ENCODE peak calls at places on chromosomes 16 and 17, in nine cellular contexts. P is HTR-8/SVneo; L is SW480; U is substantia nigra; K is anterior cingulate cortex; V is T follicular helper cell; A is stimulated activated effector memory CD8-positive, alpha-beta T cell treated with anti-CD3 and anti-CD28 coated beads, Interleukin-12 subunit alpha, Interleukin-12 subunit beta, amount 100 ng/mL, for 72 hours; H is iPS-NIHi11; Z is mucosa of gallbladder. Y is an unnamed sample.

GRCh38 chr17:81417049-81417878 is 22.0 kb downstream of the BAHCC1 start:
- DNase-seq in V (no peak), L (no peak), Z (no peak), H (no peak), P (no peak), K (no peak), U (no peak), A (no peak), Y (no peak)

GRCh38 chr16:84459941-84460405 is 44.5 kb downstream of the MEAK7 start:
- DNase-seq in V (no peak), P (no peak), L (no peak), H (no peak), K (no peak), Z (no peak), U (no peak), A (no peak), Y (no peak)

GRCh38 chr16:53156516-53156915 is 101.7 kb downstream of the CHD9 start:
- DNase-seq in V (no peak), P (no peak), L (no peak), K (no peak), H (no peak), U (no peak), Z (no peak), A (no peak), Y (no peak)

GRCh38 chr17:56432443-56432842 is 161.1 kb upstream of the NOG start:
- DNase-seq in L (no peak), P (no peak), U (no peak), H (no peak), K (no peak), V (no peak), Z (no peak), A (no peak), Y (no peak)

GRCh38 chr17:68029512-68030215 is 5.9 kb upstream of the KPNA2 start:
- DNase-seq in U (no peak), P (no peak), A (no peak), H (no peak), Z (no peak), K (no peak), V (no peak), L (no peak), Y (no peak)

GRCh38 chr17:71098071-71098470 is 928.7 kb downstream of the KCNJ2 start:
- DNase-seq in H (no peak), A (no peak), P (no peak), V (no peak), Z (no peak), U (no peak), L (peak), K (no peak), Y (no peak)

GRCh38 chr17:44557653-44558285 is 485 bp downstream of the FZD2 start:
- DNase-seq in H (no peak), K (no peak), A (peak), L (no peak), P (no peak), U (no peak), V (no peak), Z (no peak), Y (no peak)

GRCh38 chr17:50468120-50469004 is at the start of gene CHAD:
- DNase-seq in L (no peak), A (no peak), H (peak), Z (peak), P (no peak), K (no peak), V (no peak), U (no peak), Y (no peak)

GRCh38 chr17:34613064-34614019 is 34.0 kb downstream of the TMEM132E start:
- DNase-seq in V (no peak), Z (no peak), L (peak), A (no peak), H (peak), P (no peak), U (no peak), K (no peak), Y (no peak)

GRCh38 chr16:81167851-81168250 is 70.6 kb upstream of the BCO1 start:
- DNase-seq in H (no peak), U (no peak), K (no peak), P (no peak), L (no peak), V (no peak), Z (no peak), A (no peak), Y (no peak)

GRCh38 chr17:76737676-76738467 is at the start of gene MFSD11:
- DNase-seq in U (peak), L (peak), Z (peak), K (peak), A (peak), H (peak), V (peak), P (peak), Y (peak)

GRCh38 chr17:49365667-49366066 is 3.6 kb upstream of the ZNF652 start:
- DNase-seq in L (peak), K (peak), H (peak), A (peak), Z (no peak), P (no peak), V (no peak), U (no peak), Y (no peak)

GRCh38 chr16:66304151-66304550 is 62.3 kb upstream of the CDH5 start:
- DNase-seq in K (no peak), Z (no peak), H (no peak), V (no peak), U (no peak), L (no peak), P (no peak), A (no peak), Y (no peak)

GRCh38 chr16:86626966-86627365 is 48.6 kb downstream of the FOXL1 start:
- DNase-seq in A (no peak), P (no peak), H (no peak), K (no peak), Z (no peak), V (no peak), L (no peak), U (no peak), Y (no peak)

GRCh38 chr16:11260596-11260966 is 4.6 kb upstream of the SOCS1 start:
- DNase-seq in H (no peak), A (no peak), K (no peak), U (no peak), V (no peak), Z (no peak), L (no peak), P (no peak), Y (no peak)

GRCh38 chr16:5895137-5895536 is 797.5 kb upstream of the EEF2KMT start:
- DNase-seq in P (no peak), Z (no peak), H (no peak), V (no peak), K (no peak), U (no peak), L (no peak), A (no peak), Y (no peak)

GRCh38 chr17:78672880-78673371 is 95.7 kb upstream of the DNAH17 start:
- DNase-seq in P (no peak), U (no peak), A (no peak), H (no peak), Z (no peak), K (no peak), L (peak), V (no peak), Y (no peak)

GRCh38 chr16:57807252-57807967 is 5.1 kb upstream of the KIFC3 start:
- DNase-seq in P (no peak), Z (no peak), L (no peak), A (no peak), U (no peak), K (no peak), V (no peak), H (no peak), Y (no peak)

GRCh38 chr16:66508914-66509496 is 40.9 kb downstream of the TK2 start:
- DNase-seq in Z (no peak), V (no peak), K (no peak), U (no peak), H (no peak), P (no peak), A (no peak), L (no peak), Y (no peak)

GRCh38 chr17:40351185-40352043 is 13.1 kb downstream of the GJD3 start:
- DNase-seq in L (no peak), U (no peak), A (no peak), P (no peak), Z (no peak), K (no peak), H (no peak), V (no peak), Y (no peak)

GRCh38 chr16:22670551-22670970 is 143.4 kb upstream of the HS3ST2 start:
- DNase-seq in U (no peak), P (peak), V (no peak), H (peak), K (peak), Z (no peak), L (no peak), A (no peak), Y (peak)

GRCh38 chr17:14737984-14738651 is 437.2 kb downstream of the HS3ST3B1 start:
- DNase-seq in U (no peak), V (no peak), P (peak), K (no peak), Z (peak), H (peak), L (peak), A (no peak), Y (no peak)

GRCh38 chr17:57335195-57335792 is 79.0 kb downstream of the MSI2 start:
- DNase-seq in K (no peak), A (no peak), U (no peak), Z (no peak), P (no peak), V (no peak), H (no peak), L (no peak), Y (no peak)

GRCh38 chr16:6749714-6750113 is 582.9 kb upstream of the RBFOX1 start:
- DNase-seq in A (no peak), L (no peak), Z (no peak), H (no peak), P (no peak), K (no peak), U (no peak), V (no peak), Y (no peak)

GRCh38 chr17:27810902-27811557 is 10.7 kb upstream of the NOS2 start:
- DNase-seq in A (no peak), Z (no peak), H (no peak), P (no peak), L (no peak), V (no peak), K (no peak), U (no peak), Y (no peak)

GRCh38 chr17:66335797-66336196 is 33.4 kb downstream of the PRKCA start:
- DNase-seq in H (no peak), K (no peak), P (no peak), Z (no peak), V (no peak), U (no peak), A (no peak), L (no peak), Y (no peak)

GRCh38 chr17:67388986-67389385 is 11.9 kb downstream of the PITPNC1 start:
- DNase-seq in U (no peak), L (no peak), K (no peak), P (no peak), A (no peak), V (no peak), H (no peak), Z (no peak), Y (no peak)

GRCh38 chr16:54027126-54027922 is 259.3 kb downstream of the IRX3 start:
- DNase-seq in Z (no peak), P (peak), K (no peak), L (no peak), V (no peak), U (no peak), H (no peak), A (no peak), Y (no peak)

GRCh38 chr17:39729280-39729851 is 966 bp downstream of the MIEN1 start:
- DNase-seq in H (no peak), A (no peak), L (no peak), Z (no peak), V (no peak), K (no peak), P (no peak), U (no peak), Y (no peak)

GRCh38 chr17:2608350-2608913 is 15.0 kb downstream of the PAFAH1B1 start:
- DNase-seq in Z (no peak), U (no peak), L (no peak), K (no peak), V (no peak), H (no peak), A (no peak), P (no peak), Y (no peak)

GRCh38 chr16:53893731-53894435 is 189.9 kb downstream of the FTO start:
- DNase-seq in P (no peak), Z (no peak), L (no peak), H (no peak), K (no peak), U (no peak), A (no peak), V (no peak), Y (no peak)

GRCh38 chr17:13597723-13598347 is 3.9 kb downstream of the HS3ST3A1 start:
- DNase-seq in A (no peak), K (no peak), V (no peak), U (no peak), H (peak), P (no peak), Z (no peak), L (peak), Y (peak)